ENCODE peak calls at places on chromosomes 12 and 14, in five cellular contexts. Y is IMR-90, R is A549, O is K562, J is GM12878. A is an unnamed sample.

GRCh38 chr12:8698132-8698829 is 490 bp downstream of the RIMKLB start:
- DNase-seq in Y (peak; percentile 16), R (peak; percentile 60), O (peak; percentile 56), J (no peak), A (peak; percentile 86)

GRCh38 chr14:34714320-34715107 is at the start of gene CFL2:
- DNase-seq in Y (peak; percentile 52), R (peak; percentile 73), O (peak; percentile 88), J (no peak), A (peak; percentile 97)

GRCh38 chr12:28145211-28145610 is 45.0 kb upstream of the CCDC91 start:
- DNase-seq in Y (no peak), R (no peak), O (no peak), J (no peak), A (no peak)

GRCh38 chr14:95467657-95468056 is 48.8 kb downstream of the SYNE3 start:
- DNase-seq in Y (no peak), R (no peak), O (no peak), J (no peak), A (no peak)

GRCh38 chr12:57522019-57522886 is at the start of gene MBD6:
- DNase-seq in Y (peak; percentile 91), R (peak; percentile 95), O (no peak), J (peak; percentile 86), A (peak; percentile 98)

GRCh38 chr14:44846232-44846824 is 115.4 kb downstream of the KLHL28 start:
- DNase-seq in Y (peak; percentile 55), R (peak; percentile 44), O (peak; percentile 20), J (peak; percentile 27), A (peak; percentile 13)

GRCh38 chr12:69348162-69348938 is at the start of gene LYZ:
- DNase-seq in Y (no peak), R (no peak), O (no peak), J (no peak), A (no peak)

GRCh38 chr12:128942960-128943477 is 89.7 kb downstream of the GLT1D1 start:
- DNase-seq in Y (no peak), R (no peak), O (no peak), J (no peak), A (no peak)

DNA sequence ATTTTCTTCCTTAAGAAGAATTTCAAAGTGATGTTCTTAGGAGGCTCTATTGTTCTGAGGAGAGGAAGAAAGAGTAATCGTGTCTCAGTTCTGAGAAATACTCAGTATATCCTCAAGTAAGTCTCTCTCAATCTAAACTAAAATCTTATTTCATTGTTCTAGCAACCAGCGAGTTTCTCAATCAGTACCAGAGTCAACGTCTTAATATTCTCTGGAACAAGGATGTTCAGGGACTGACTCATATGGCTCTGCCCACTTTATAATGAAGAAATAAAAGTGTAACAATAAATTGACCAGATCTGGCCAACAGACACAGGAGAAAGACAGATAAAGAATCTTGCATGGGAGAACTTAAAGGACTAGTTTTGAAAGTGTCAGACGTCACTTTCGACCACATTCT is 469.8 kb upstream of the FLRT2 start:
- DNase-seq in Y (no peak), R (no peak), O (no peak), J (no peak), A (no peak)
- TF ChIP-seq RCOR1 in Y (no peak), R (no peak), O (no peak), J (no peak), A (no peak)

DNA sequence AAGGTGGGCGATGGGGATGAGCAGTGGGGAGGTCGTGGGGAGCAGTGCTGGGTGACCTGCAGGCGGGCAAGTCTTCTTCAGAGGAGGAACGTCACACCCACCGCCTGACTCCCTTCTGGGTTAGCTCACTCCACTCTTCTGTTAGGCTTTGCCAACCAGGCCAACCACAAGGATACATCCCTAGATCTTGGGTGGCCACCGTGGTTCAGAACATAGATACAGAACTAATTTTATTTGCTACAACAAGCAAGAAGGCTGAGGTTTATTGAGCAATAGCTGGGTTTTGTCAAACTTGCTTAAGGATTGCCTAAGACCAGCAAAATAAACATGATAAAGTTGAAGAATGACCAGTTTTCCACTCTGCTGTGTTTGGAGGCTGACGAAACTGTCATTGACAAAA is 109.4 kb downstream of the DACT1 start:
- DNase-seq in Y (peak; percentile 86), R (peak; percentile 64), O (no peak), J (no peak), A (no peak)
- TF ChIP-seq RCOR1 in Y (no peak), R (no peak), O (no peak), J (no peak), A (no peak)

GRCh38 chr14:70188608-70189540 is at the start of gene SLC8A3:
- DNase-seq in Y (peak; percentile 37), R (peak; percentile 40), O (no peak), J (no peak), A (peak; percentile 85)
- TF ChIP-seq RCOR1 in Y (no peak), R (no peak), O (no peak), J (no peak), A (no peak)

GRCh38 chr12:31647106-31647505 is 12.4 kb upstream of the ETFBKMT start:
- DNase-seq in Y (peak; percentile 22), R (no peak), O (no peak), J (no peak), A (peak; percentile 17)

GRCh38 chr12:31655792-31656191 is 3.7 kb upstream of the ETFBKMT start:
- DNase-seq in Y (no peak), R (no peak), O (no peak), J (no peak), A (no peak)

GRCh38 chr12:31655208-31655607 is 4.3 kb upstream of the ETFBKMT start:
- DNase-seq in Y (no peak), R (no peak), O (no peak), J (no peak), A (no peak)

GRCh38 chr12:31651893-31652521 is 7.5 kb upstream of the ETFBKMT start:
- DNase-seq in Y (no peak), R (no peak), O (no peak), J (no peak), A (peak; percentile 71)

DNA sequence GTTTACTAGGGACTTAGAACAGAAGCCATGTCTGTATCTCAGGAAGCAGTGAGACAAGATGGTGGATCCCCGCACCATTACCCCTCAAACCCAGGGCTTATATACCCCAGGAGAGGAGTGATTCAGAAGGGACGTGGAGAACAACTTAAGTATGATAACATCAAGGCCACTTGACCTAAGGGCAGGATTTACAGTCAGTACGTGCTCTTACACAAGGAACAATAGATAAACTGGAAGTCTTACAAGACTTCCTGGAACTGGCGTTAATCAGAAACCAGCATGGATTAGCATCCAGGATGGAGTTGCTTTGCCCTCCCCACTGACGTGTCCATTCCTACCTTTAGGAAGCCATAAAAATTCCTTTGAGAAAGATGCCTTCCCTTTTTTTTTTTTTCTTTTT is 8.6 kb upstream of the ETFBKMT start:
- DNase-seq in Y (no peak), R (peak; percentile 69), O (no peak), J (no peak), A (no peak)
- TF ChIP-seq RCOR1 in Y (no peak), R (no peak), O (peak; percentile 81), J (no peak), A (no peak)

DNA sequence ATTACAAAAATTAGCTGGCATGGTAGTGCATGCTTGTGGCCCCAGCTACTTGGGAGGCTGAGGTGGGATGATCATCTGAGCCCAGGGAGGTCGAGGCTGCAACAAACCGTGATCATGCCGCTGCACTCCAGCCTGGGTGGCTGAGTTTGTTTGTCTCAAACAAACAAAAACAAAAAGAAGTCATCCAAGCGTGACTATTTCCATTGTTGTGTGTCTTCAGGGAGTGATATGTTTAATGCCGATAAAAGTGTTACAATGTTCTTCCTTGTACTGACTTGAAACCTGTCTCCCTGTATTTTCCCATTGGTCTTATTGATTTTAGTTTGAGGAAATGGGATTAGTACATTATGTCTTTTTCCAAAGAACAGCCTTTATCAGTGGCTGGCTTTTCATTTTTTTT is 75.6 kb upstream of the USP44 start:
- DNase-seq in Y (no peak), R (no peak), O (no peak), J (no peak), A (no peak)
- TF ChIP-seq RCOR1 in Y (no peak), R (no peak), O (no peak), J (no peak), A (no peak)